ENCODE peak calls at places on chromosome 6, in five cellular contexts. One of them, this sample, is unnamed.

GRCh38 chr6:7042654-7043545 is 64.9 kb upstream of the RREB1 start:
- DNase-seq in PC-3: no peak
- DNase-seq in GM23248: no peak
- DNase-seq in neural progenitor cell: peak; percentile 57
- DNase-seq in MM.1S: no peak
- DNase-seq in this sample: no peak

GRCh38 chr6:170233304-170234205 is 57.3 kb downstream of the DLL1 start:
- DNase-seq in MM.1S: no peak
- DNase-seq in neural progenitor cell: no peak
- DNase-seq in PC-3: no peak
- DNase-seq in GM23248: no peak
- DNase-seq in this sample: no peak

GRCh38 chr6:112203577-112204349 is 50.6 kb downstream of the LAMA4 start:
- DNase-seq in GM23248: peak; percentile 94
- DNase-seq in PC-3: peak; percentile 96
- DNase-seq in neural progenitor cell: no peak
- DNase-seq in MM.1S: peak; percentile 44
- DNase-seq in this sample: peak; percentile 72

GRCh38 chr6:167559675-167560479 is 235.0 kb downstream of the TTLL2 start:
- DNase-seq in MM.1S: no peak
- DNase-seq in neural progenitor cell: peak; percentile 39
- DNase-seq in PC-3: no peak
- DNase-seq in GM23248: no peak
- DNase-seq in this sample: no peak

GRCh38 chr6:99603421-99604160 is 3.0 kb upstream of the PRDM13 start:
- DNase-seq in PC-3: no peak
- DNase-seq in neural progenitor cell: peak; percentile 94
- DNase-seq in GM23248: peak; percentile 56
- DNase-seq in MM.1S: no peak
- DNase-seq in this sample: no peak

GRCh38 chr6:13676551-13677156 is 35.0 kb downstream of the RANBP9 start:
- DNase-seq in MM.1S: no peak
- DNase-seq in PC-3: no peak
- DNase-seq in neural progenitor cell: no peak
- DNase-seq in GM23248: no peak
- DNase-seq in this sample: no peak

GRCh38 chr6:38955876-38956275 is 92.7 kb upstream of the GLP1R start:
- DNase-seq in neural progenitor cell: no peak
- DNase-seq in PC-3: no peak
- DNase-seq in MM.1S: no peak
- DNase-seq in GM23248: no peak
- DNase-seq in this sample: no peak

GRCh38 chr6:53795254-53795701 is 473 bp downstream of the LRRC1 start:
- DNase-seq in MM.1S: peak; percentile 25
- DNase-seq in PC-3: peak; percentile 38
- DNase-seq in GM23248: no peak
- DNase-seq in neural progenitor cell: no peak
- DNase-seq in this sample: no peak

GRCh38 chr6:78835817-78836216 is 31.5 kb upstream of the IRAK1BP1 start:
- DNase-seq in PC-3: peak; percentile 35
- DNase-seq in MM.1S: peak; percentile 26
- DNase-seq in neural progenitor cell: no peak
- DNase-seq in GM23248: peak; percentile 26
- DNase-seq in this sample: no peak

GRCh38 chr6:119129968-119130484 is 51.6 kb upstream of the FAM184A start:
- DNase-seq in PC-3: peak; percentile 86
- DNase-seq in GM23248: peak; percentile 68
- DNase-seq in MM.1S: no peak
- DNase-seq in neural progenitor cell: no peak
- DNase-seq in this sample: peak; percentile 74

GRCh38 chr6:37985355-37985754 is 165.8 kb downstream of the ZFAND3 start:
- DNase-seq in GM23248: no peak
- DNase-seq in neural progenitor cell: no peak
- DNase-seq in PC-3: no peak
- DNase-seq in MM.1S: no peak
- DNase-seq in this sample: no peak

GRCh38 chr6:99064769-99065168 is 117.0 kb upstream of the FBXL4 start:
- DNase-seq in GM23248: no peak
- DNase-seq in neural progenitor cell: no peak
- DNase-seq in MM.1S: no peak
- DNase-seq in PC-3: no peak
- DNase-seq in this sample: no peak

GRCh38 chr6:12296255-12296573 is 6.1 kb downstream of the EDN1 start:
- DNase-seq in PC-3: peak; percentile 91
- DNase-seq in MM.1S: no peak
- DNase-seq in neural progenitor cell: no peak
- DNase-seq in GM23248: peak; percentile 95
- DNase-seq in this sample: no peak

GRCh38 chr6:144543006-144543871 is 258.1 kb downstream of the UTRN start:
- DNase-seq in neural progenitor cell: no peak
- DNase-seq in MM.1S: no peak
- DNase-seq in PC-3: peak; percentile 80
- DNase-seq in GM23248: peak; percentile 82
- DNase-seq in this sample: peak; percentile 32

GRCh38 chr6:147053311-147053921 is 150.8 kb upstream of the STXBP5 start:
- DNase-seq in GM23248: no peak
- DNase-seq in neural progenitor cell: peak; percentile 62
- DNase-seq in PC-3: no peak
- DNase-seq in MM.1S: no peak
- DNase-seq in this sample: no peak

GRCh38 chr6:123570813-123571684 is 65.7 kb downstream of the TRDN start:
- DNase-seq in GM23248: no peak
- DNase-seq in neural progenitor cell: no peak
- DNase-seq in MM.1S: no peak
- DNase-seq in PC-3: no peak
- DNase-seq in this sample: no peak

GRCh38 chr6:33696538-33697518 is 14.7 kb downstream of the UQCC2 start:
- DNase-seq in PC-3: peak; percentile 76
- DNase-seq in neural progenitor cell: no peak
- DNase-seq in MM.1S: no peak
- DNase-seq in GM23248: peak; percentile 68
- DNase-seq in this sample: no peak

GRCh38 chr6:73694711-73695411 is 1.1 kb upstream of the CD109 start:
- DNase-seq in PC-3: peak; percentile 63
- DNase-seq in neural progenitor cell: no peak
- DNase-seq in GM23248: peak; percentile 88
- DNase-seq in MM.1S: no peak
- DNase-seq in this sample: no peak

GRCh38 chr6:7086488-7086887 is 21.3 kb upstream of the RREB1 start:
- DNase-seq in neural progenitor cell: no peak
- DNase-seq in GM23248: peak; percentile 61
- DNase-seq in PC-3: no peak
- DNase-seq in MM.1S: peak; percentile 68
- DNase-seq in this sample: no peak

GRCh38 chr6:403659-404655 is 12.4 kb downstream of the IRF4 start:
- DNase-seq in GM23248: no peak
- DNase-seq in MM.1S: no peak
- DNase-seq in PC-3: no peak
- DNase-seq in neural progenitor cell: no peak
- DNase-seq in this sample: no peak

DNA sequence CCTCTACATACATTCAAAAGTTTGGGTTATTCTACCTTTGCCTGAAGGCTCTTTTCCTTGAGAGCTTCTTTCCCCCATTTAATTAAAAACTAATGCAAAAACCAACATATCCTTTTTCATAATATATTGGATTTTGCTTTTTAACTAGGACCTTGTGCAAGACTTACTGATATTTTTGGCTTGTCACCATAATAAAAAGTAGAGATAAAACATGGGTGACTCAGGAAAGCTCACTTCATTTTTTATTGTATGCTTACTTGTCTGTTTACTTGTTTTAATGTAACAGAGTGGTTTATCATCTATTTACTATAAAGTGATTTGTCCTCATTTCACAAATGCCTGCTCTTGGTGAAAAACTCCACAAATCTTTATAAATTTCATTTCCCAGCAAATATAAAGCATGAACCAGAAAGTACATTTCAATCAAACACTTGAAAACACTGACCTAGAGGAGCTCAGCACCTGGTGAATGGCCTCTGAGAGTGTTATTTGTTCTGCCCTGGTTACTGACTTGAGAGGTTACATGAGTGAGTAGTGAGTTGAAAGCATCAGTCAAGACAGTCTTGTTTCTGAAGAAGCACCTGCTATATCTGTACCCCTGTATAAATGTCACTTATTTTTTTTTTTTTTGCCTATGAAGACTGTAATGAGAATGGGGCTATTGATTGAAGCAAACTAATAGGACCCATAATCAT is 20.8 kb downstream of the ADGRG6 start:
- DNase-seq in GM23248: no peak
- DNase-seq in MM.1S: no peak
- DNase-seq in neural progenitor cell: no peak
- DNase-seq in PC-3: peak; percentile 63
- DNase-seq in this sample: no peak
- H3K9ac ChIP-seq in GM23248: no peak overlapping the region
- H3K9ac ChIP-seq in MM.1S: no peak overlapping the region
- H3K9ac ChIP-seq in neural progenitor cell: no peak overlapping the region
- H3K9ac ChIP-seq in PC-3: peak overlapping the region; percentile 77
- H3K9ac ChIP-seq in this sample: no peak overlapping the region

GRCh38 chr6:121848523-121849255 is 413.2 kb downstream of the GJA1 start:
- DNase-seq in neural progenitor cell: no peak
- DNase-seq in GM23248: no peak
- DNase-seq in MM.1S: no peak
- DNase-seq in PC-3: no peak
- DNase-seq in this sample: no peak

GRCh38 chr6:121847806-121848522 is 412.5 kb downstream of the GJA1 start:
- DNase-seq in GM23248: no peak
- DNase-seq in PC-3: no peak
- DNase-seq in MM.1S: no peak
- DNase-seq in neural progenitor cell: no peak
- DNase-seq in this sample: no peak

GRCh38 chr6:121844898-121845297 is 409.5 kb downstream of the GJA1 start:
- DNase-seq in neural progenitor cell: no peak
- DNase-seq in PC-3: no peak
- DNase-seq in MM.1S: no peak
- DNase-seq in GM23248: no peak
- DNase-seq in this sample: no peak

GRCh38 chr6:121851056-121851455 is 415.6 kb downstream of the GJA1 start:
- DNase-seq in GM23248: peak; percentile 35
- DNase-seq in MM.1S: no peak
- DNase-seq in neural progenitor cell: peak; percentile 94
- DNase-seq in PC-3: no peak
- DNase-seq in this sample: no peak

GRCh38 chr6:121849477-121849876 is 414.0 kb downstream of the GJA1 start:
- DNase-seq in PC-3: peak; percentile 79
- DNase-seq in MM.1S: peak; percentile 74
- DNase-seq in GM23248: peak; percentile 72
- DNase-seq in neural progenitor cell: peak; percentile 90
- DNase-seq in this sample: peak; percentile 53
- TF ChIP-seq EZH2phosphoT487 in PC-3: no peak
- TF ChIP-seq EZH2phosphoT487 in MM.1S: no peak
- TF ChIP-seq EZH2phosphoT487 in GM23248: no peak
- TF ChIP-seq EZH2phosphoT487 in neural progenitor cell: no peak
- TF ChIP-seq EZH2phosphoT487 in this sample: no peak

DNA sequence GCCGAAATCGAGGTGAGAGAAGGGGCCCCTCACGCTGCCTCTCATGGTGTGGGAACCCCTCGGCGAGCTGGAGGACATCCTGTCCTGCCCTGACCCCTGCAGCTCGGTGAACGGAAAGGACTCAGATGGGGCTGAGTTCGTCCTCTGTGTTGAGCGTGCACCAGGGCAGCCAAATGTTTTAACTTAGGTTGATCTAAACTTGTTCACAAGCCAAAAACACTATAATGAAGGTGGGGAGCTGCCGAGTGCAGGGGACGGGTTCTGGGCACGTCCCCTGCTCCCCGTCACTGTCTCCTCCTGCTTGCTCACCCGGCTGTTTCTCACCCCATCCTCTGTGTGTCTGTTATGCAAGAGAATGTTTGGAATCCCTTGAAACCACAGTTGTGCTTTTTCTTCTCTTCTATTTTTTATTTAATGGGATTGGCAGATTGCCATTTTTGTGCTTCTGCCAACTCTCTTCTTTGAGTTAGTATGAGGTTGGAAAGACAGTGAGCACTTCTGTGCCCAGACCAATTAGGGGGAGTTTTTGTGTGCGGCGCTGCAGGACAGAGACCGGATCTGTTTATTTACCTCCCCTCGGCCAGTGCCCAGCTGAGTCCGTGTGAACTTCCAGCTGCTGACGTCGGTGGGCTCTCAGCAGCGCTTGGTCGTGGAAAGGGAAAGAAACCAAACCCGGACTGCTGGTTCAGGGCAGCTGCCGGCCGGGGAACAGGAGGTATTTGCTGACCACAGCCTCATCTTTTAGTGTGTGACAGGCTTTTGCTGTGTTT is 158.1 kb downstream of the DTNBP1 start:
- DNase-seq in MM.1S: no peak
- DNase-seq in GM23248: peak; percentile 96
- DNase-seq in PC-3: peak; percentile 97
- DNase-seq in neural progenitor cell: no peak
- DNase-seq in this sample: no peak
- H3K9ac ChIP-seq in MM.1S: no peak overlapping the region
- H3K9ac ChIP-seq in GM23248: peak overlapping the region; percentile 70
- H3K9ac ChIP-seq in PC-3: peak overlapping the region; percentile 50
- H3K9ac ChIP-seq in neural progenitor cell: no peak overlapping the region
- H3K9ac ChIP-seq in this sample: no peak overlapping the region

DNA sequence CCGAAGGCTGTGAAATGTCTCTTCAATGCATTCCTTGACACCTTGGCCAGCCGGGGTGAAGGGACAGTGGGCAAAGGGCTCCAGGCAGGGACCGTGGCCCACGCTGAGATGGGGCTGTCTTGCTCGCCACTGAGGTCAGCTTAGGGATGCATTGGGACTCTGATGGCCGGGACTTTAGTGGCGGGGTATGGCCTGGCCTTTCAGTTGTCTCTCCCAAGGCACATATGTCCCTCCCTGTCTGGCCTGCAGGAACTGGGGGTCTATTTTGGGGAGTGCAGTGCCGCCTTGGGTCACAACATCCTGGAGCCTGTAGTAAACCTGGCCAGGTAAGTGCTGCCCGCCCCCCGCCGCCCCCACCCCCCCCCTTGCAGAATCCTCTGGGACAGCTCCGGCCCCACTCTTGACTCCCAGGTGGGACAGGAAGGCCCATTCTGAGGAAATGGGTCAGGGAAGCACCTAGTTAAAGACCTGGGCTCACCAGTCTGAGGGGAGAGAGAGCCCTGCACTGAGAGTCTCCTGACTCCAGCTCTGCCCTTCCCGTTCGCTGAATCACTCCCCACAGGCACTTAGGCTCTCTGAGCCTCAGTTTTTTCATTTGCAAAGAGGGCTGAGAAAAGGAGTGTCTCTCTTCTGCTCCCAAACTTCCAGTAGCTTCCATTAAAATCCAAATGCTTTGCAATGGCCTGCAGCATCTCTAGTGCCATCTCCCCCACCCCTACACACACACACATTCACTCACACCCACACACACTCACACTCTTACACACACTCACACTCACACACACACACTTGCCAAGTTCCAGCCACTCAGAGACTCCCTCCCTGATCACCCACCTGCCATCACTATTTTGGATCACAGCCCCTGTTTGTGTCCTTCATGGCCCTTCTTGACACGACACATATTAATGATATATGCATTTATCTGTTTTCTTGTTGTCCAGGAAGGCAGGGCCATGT is 33.1 kb downstream of the RAB44 start:
- DNase-seq in GM23248: no peak
- DNase-seq in neural progenitor cell: no peak
- DNase-seq in MM.1S: no peak
- DNase-seq in PC-3: no peak
- DNase-seq in this sample: no peak
- TF ChIP-seq EZH2phosphoT487 in GM23248: no peak
- TF ChIP-seq EZH2phosphoT487 in neural progenitor cell: no peak
- TF ChIP-seq EZH2phosphoT487 in MM.1S: no peak
- TF ChIP-seq EZH2phosphoT487 in PC-3: no peak
- TF ChIP-seq EZH2phosphoT487 in this sample: no peak